ENCODE peak calls at places on chromosomes 11 and 22, in four cellular contexts. One of them, this sample, is unnamed.

GRCh38 chr22:32255726-32256125 is 579 bp upstream of the SLC5A4 start:
- DNase-seq in AG08396: no peak
- DNase-seq in activated CD4-positive, alpha-beta T cell treated with anti-CD3 and anti-CD28 coated beads for 48 hours: no peak
- DNase-seq in stimulated activated CD4-positive, alpha-beta T cell treated with anti-CD3 and anti-CD28 coated beads, Interleukin-4, amount 100 ng/mL, for 1 hour: no peak
- DNase-seq in this sample: no peak

GRCh38 chr11:73318501-73319011 is 10.5 kb downstream of the ARHGEF17 start:
- DNase-seq in stimulated activated CD4-positive, alpha-beta T cell treated with anti-CD3 and anti-CD28 coated beads, Interleukin-4, amount 100 ng/mL, for 1 hour: no peak
- DNase-seq in AG08396: no peak
- DNase-seq in activated CD4-positive, alpha-beta T cell treated with anti-CD3 and anti-CD28 coated beads for 48 hours: no peak
- DNase-seq in this sample: no peak

GRCh38 chr11:18485905-18486528 is 30.4 kb downstream of the LDHAL6A start:
- DNase-seq in activated CD4-positive, alpha-beta T cell treated with anti-CD3 and anti-CD28 coated beads for 48 hours: no peak
- DNase-seq in AG08396: no peak
- DNase-seq in stimulated activated CD4-positive, alpha-beta T cell treated with anti-CD3 and anti-CD28 coated beads, Interleukin-4, amount 100 ng/mL, for 1 hour: no peak
- DNase-seq in this sample: no peak

GRCh38 chr11:57735655-57736298 is 5.5 kb upstream of the SELENOH start:
- DNase-seq in activated CD4-positive, alpha-beta T cell treated with anti-CD3 and anti-CD28 coated beads for 48 hours: no peak
- DNase-seq in stimulated activated CD4-positive, alpha-beta T cell treated with anti-CD3 and anti-CD28 coated beads, Interleukin-4, amount 100 ng/mL, for 1 hour: no peak
- DNase-seq in AG08396: no peak
- DNase-seq in this sample: no peak

GRCh38 chr11:124890701-124891389 is 6.8 kb downstream of the ROBO4 start:
- DNase-seq in stimulated activated CD4-positive, alpha-beta T cell treated with anti-CD3 and anti-CD28 coated beads, Interleukin-4, amount 100 ng/mL, for 1 hour: no peak
- DNase-seq in activated CD4-positive, alpha-beta T cell treated with anti-CD3 and anti-CD28 coated beads for 48 hours: no peak
- DNase-seq in AG08396: no peak
- DNase-seq in this sample: no peak

GRCh38 chr11:128660957-128661356 is 32.9 kb upstream of the FLI1 start:
- DNase-seq in AG08396: no peak
- DNase-seq in stimulated activated CD4-positive, alpha-beta T cell treated with anti-CD3 and anti-CD28 coated beads, Interleukin-4, amount 100 ng/mL, for 1 hour: no peak
- DNase-seq in activated CD4-positive, alpha-beta T cell treated with anti-CD3 and anti-CD28 coated beads for 48 hours: no peak
- DNase-seq in this sample: no peak

GRCh38 chr11:108838804-108839128 is 173.9 kb downstream of the DDX10 start:
- DNase-seq in stimulated activated CD4-positive, alpha-beta T cell treated with anti-CD3 and anti-CD28 coated beads, Interleukin-4, amount 100 ng/mL, for 1 hour: no peak
- DNase-seq in activated CD4-positive, alpha-beta T cell treated with anti-CD3 and anti-CD28 coated beads for 48 hours: no peak
- DNase-seq in AG08396: no peak
- DNase-seq in this sample: no peak

GRCh38 chr22:50074056-50074455 is 11.2 kb downstream of the MLC1 start:
- DNase-seq in stimulated activated CD4-positive, alpha-beta T cell treated with anti-CD3 and anti-CD28 coated beads, Interleukin-4, amount 100 ng/mL, for 1 hour: no peak
- DNase-seq in AG08396: no peak
- DNase-seq in activated CD4-positive, alpha-beta T cell treated with anti-CD3 and anti-CD28 coated beads for 48 hours: no peak
- DNase-seq in this sample: no peak

GRCh38 chr11:9530901-9531625 is 42.4 kb upstream of the WEE1 start:
- DNase-seq in activated CD4-positive, alpha-beta T cell treated with anti-CD3 and anti-CD28 coated beads for 48 hours: no peak
- DNase-seq in stimulated activated CD4-positive, alpha-beta T cell treated with anti-CD3 and anti-CD28 coated beads, Interleukin-4, amount 100 ng/mL, for 1 hour: no peak
- DNase-seq in AG08396: no peak
- DNase-seq in this sample: no peak